ENCODE peak calls at places on chromosomes 12 and 14, in five cellular contexts. G, Y, E, Z and V are unnamed samples.

GRCh38 chr14:73468808-73469386 is 10.6 kb upstream of the NUMB start:
- DNase-seq in G (no peak), Y (no peak), E (no peak), Z (no peak), V (peak)

GRCh38 chr12:998020-998874 is 7.2 kb downstream of the ERC1 start:
- DNase-seq in G (no peak), Y (no peak), E (no peak), Z (no peak), V (peak)

GRCh38 chr12:105748806-105749600 is 389.8 kb downstream of the NUAK1 start:
- DNase-seq in G (peak), Y (peak), E (no peak), Z (no peak), V (peak)

GRCh38 chr12:12922191-12922616 is 29.8 kb downstream of the GPRC5D start:
- DNase-seq in G (peak), Y (no peak), E (peak), Z (no peak), V (peak)

GRCh38 chr12:101582937-101583336 is 11.8 kb upstream of the MYBPC1 start:
- DNase-seq in G (no peak), Y (no peak), E (no peak), Z (no peak), V (no peak)

GRCh38 chr12:131222271-131223139 is 268.8 kb downstream of the ADGRD1 start:
- DNase-seq in G (no peak), Y (peak), E (no peak), Z (no peak), V (no peak)

GRCh38 chr14:23398348-23398747 is 9.7 kb downstream of the MYH6 start:
- DNase-seq in G (no peak), Y (no peak), E (no peak), Z (no peak), V (no peak)

GRCh38 chr12:62917939-62918338 is 17.0 kb downstream of the PPM1H start:
- DNase-seq in G (no peak), Y (peak), E (no peak), Z (no peak), V (peak)

GRCh38 chr14:61536661-61537566 is 158.4 kb upstream of the HIF1A start:
- DNase-seq in G (no peak), Y (no peak), E (no peak), Z (no peak), V (no peak)

GRCh38 chr14:99195602-99196309 is 76.2 kb downstream of the BCL11B start:
- DNase-seq in G (peak), Y (no peak), E (no peak), Z (no peak), V (no peak)

GRCh38 chr12:87529386-87529785 is 499.8 kb downstream of the C12orf50 start:
- DNase-seq in G (no peak), Y (no peak), E (peak), Z (no peak), V (no peak)

GRCh38 chr14:75711134-75711795 is 50.2 kb downstream of the TTLL5 start:
- DNase-seq in G (peak), Y (peak), E (peak), Z (peak), V (peak)

GRCh38 chr14:36507847-36508417 is 12.1 kb downstream of the NKX2-1 start:
- DNase-seq in G (no peak), Y (no peak), E (no peak), Z (no peak), V (no peak)

GRCh38 chr14:95915326-95915725 is 38.7 kb downstream of the TUNAR start:
- DNase-seq in G (no peak), Y (no peak), E (no peak), Z (no peak), V (no peak)

GRCh38 chr12:52643233-52644077 is 8.6 kb downstream of the KRT2 start:
- DNase-seq in G (no peak), Y (no peak), E (no peak), Z (no peak), V (no peak)

GRCh38 chr12:83700858-83701257 is 1014.2 kb downstream of the TMTC2 start:
- DNase-seq in G (peak), Y (no peak), E (peak), Z (peak), V (no peak)

GRCh38 chr12:40614923-40615322 is 77.3 kb upstream of the CNTN1 start:
- DNase-seq in G (no peak), Y (no peak), E (no peak), Z (no peak), V (no peak)

GRCh38 chr14:20469890-20470858 is 968 bp downstream of the PNP start:
- DNase-seq in G (peak), Y (peak), E (peak), Z (no peak), V (peak)

GRCh38 chr14:31936100-31936499 is 141.0 kb upstream of the ARHGAP5 start:
- DNase-seq in G (no peak), Y (no peak), E (no peak), Z (no peak), V (peak)

GRCh38 chr12:62700091-62700490 is 233.5 kb downstream of the MON2 start:
- DNase-seq in G (no peak), Y (no peak), E (peak), Z (no peak), V (peak)

GRCh38 chr14:79011920-79012204 is 841.7 kb downstream of the NRXN3 start:
- DNase-seq in G (peak), Y (no peak), E (no peak), Z (no peak), V (no peak)

GRCh38 chr12:114316076-114316475 is 89.9 kb downstream of the TBX5 start:
- DNase-seq in G (peak), Y (no peak), E (peak), Z (peak), V (peak)

GRCh38 chr14:96309128-96309906 is 53.3 kb downstream of the BDKRB1 start:
- DNase-seq in G (no peak), Y (no peak), E (no peak), Z (no peak), V (no peak)

GRCh38 chr14:74518221-74518620 is 24.7 kb downstream of the ISCA2 start:
- DNase-seq in G (no peak), Y (no peak), E (no peak), Z (no peak), V (no peak)

GRCh38 chr14:93239869-93240677 is 33.0 kb downstream of the UBR7 start:
- DNase-seq in G (peak), Y (no peak), E (peak), Z (peak), V (peak)